ENCODE peak calls at places on chromosomes 1 and 21, in four cellular contexts. B, R, P and X are unnamed samples.
A peak's percentile ranks its signal among the peaks of the same experiment; 100 is the strongest.

GRCh38 chr1:56908619-56909340 is 54.2 kb downstream of the C8A start:
- DNase-seq in R (no peak), B (no peak), P (peak; percentile 86), X (no peak)

GRCh38 chr1:180845352-180845751 is 67.3 kb upstream of the KIAA1614 start:
- DNase-seq in B (no peak), P (no peak), R (no peak), X (no peak)

GRCh38 chr1:88175631-88176226 is 508.3 kb upstream of the PKN2 start:
- DNase-seq in P (peak; percentile 13), R (no peak), B (peak; percentile 6), X (no peak)

GRCh38 chr1:169368406-169368769 is 393 bp downstream of the BLZF1 start:
- DNase-seq in R (no peak), B (no peak), P (no peak), X (no peak)

GRCh38 chr1:187264995-187265602 is 436.4 kb downstream of the PLA2G4A start:
- DNase-seq in P (peak; percentile 72), R (no peak), B (peak; percentile 50), X (no peak)

GRCh38 chr1:107525146-107525545 is 384.3 kb downstream of the NTNG1 start:
- DNase-seq in P (no peak), R (no peak), B (no peak), X (no peak)

GRCh38 chr21:37915941-37916794 is at the start of gene KCNJ6:
- DNase-seq in B (no peak), R (no peak), P (peak; percentile 50), X (peak; percentile 49)

GRCh38 chr1:233491953-233492627 is 121.8 kb upstream of the KCNK1 start:
- DNase-seq in B (no peak), R (no peak), P (no peak), X (no peak)

GRCh38 chr1:88061106-88061829 is 622.8 kb upstream of the PKN2 start:
- DNase-seq in R (peak; percentile 15), B (peak; percentile 61), P (peak; percentile 83), X (no peak)

GRCh38 chr1:240314845-240315746 is 223.4 kb downstream of the FMN2 start:
- DNase-seq in R (no peak), B (no peak), P (no peak), X (no peak)

GRCh38 chr1:82487778-82488177 is 687.0 kb downstream of the ADGRL2 start:
- DNase-seq in P (no peak), B (no peak), R (no peak), X (no peak)

GRCh38 chr1:225253784-225254183 is 174.1 kb downstream of the LBR start:
- DNase-seq in R (no peak), B (no peak), P (peak; percentile 10), X (no peak)

GRCh38 chr1:33455537-33456301 is 16.7 kb upstream of the ZSCAN20 start:
- DNase-seq in R (peak; percentile 74), B (peak; percentile 80), P (peak; percentile 84), X (peak; percentile 47)

GRCh38 chr1:88990426-88990825 is 2.0 kb downstream of the KYAT3 start:
- DNase-seq in R (no peak), B (no peak), P (no peak), X (no peak)

GRCh38 chr1:203720253-203720652 is 44.7 kb upstream of the LAX1 start:
- DNase-seq in B (no peak), R (no peak), P (no peak), X (no peak)

GRCh38 chr1:202046748-202047708 is 36.6 kb downstream of the ELF3 start:
- DNase-seq in P (no peak), R (no peak), B (peak; percentile 68), X (no peak)

GRCh38 chr1:27221098-27221497 is 13.3 kb upstream of the WDTC1 start:
- DNase-seq in R (no peak), P (no peak), B (no peak), X (no peak)

GRCh38 chr1:62230724-62231123 is 36.1 kb downstream of the L1TD1 start:
- DNase-seq in R (no peak), B (peak; percentile 81), P (peak; percentile 6), X (no peak)

GRCh38 chr1:30195424-30196134 is 527.8 kb downstream of the MATN1 start:
- DNase-seq in B (no peak), R (no peak), P (no peak), X (no peak)

GRCh38 chr1:205569411-205570172 is 62.2 kb downstream of the ELK4 start:
- DNase-seq in P (no peak), B (no peak), R (no peak), X (no peak)

GRCh38 chr1:31733389-31734219 is 29.8 kb upstream of the COL16A1 start:
- DNase-seq in B (no peak), R (no peak), P (no peak), X (no peak)

GRCh38 chr1:54768093-54768492 is 3.8 kb upstream of the PARS2 start:
- DNase-seq in P (peak; percentile 12), B (no peak), R (no peak), X (no peak)

GRCh38 chr1:163875927-163876320 is 554.2 kb downstream of the NUF2 start:
- DNase-seq in P (peak; percentile 78), R (no peak), B (no peak), X (no peak)

GRCh38 chr1:44405041-44405803 is at the start of gene RNF220:
- DNase-seq in P (peak; percentile 76), R (peak; percentile 53), B (peak; percentile 79), X (no peak)

GRCh38 chr1:25744140-25744581 is 55.8 kb upstream of the SELENON start:
- DNase-seq in B (peak; percentile 3), R (no peak), P (peak; percentile 82), X (no peak)

GRCh38 chr1:104172243-104172681 is 422.6 kb downstream of the AMY1C start:
- DNase-seq in R (no peak), P (no peak), B (no peak), X (no peak)

GRCh38 chr21:40793057-40793456 is 53.9 kb downstream of the DSCAM start:
- DNase-seq in B (no peak), P (no peak), R (no peak), X (no peak)

GRCh38 chr1:169106921-169107672 is 607 bp downstream of the ATP1B1 start:
- DNase-seq in R (no peak), P (peak; percentile 37), B (no peak), X (no peak)

GRCh38 chr1:9366298-9366697 is 73.6 kb downstream of the SPSB1 start:
- DNase-seq in R (no peak), P (no peak), B (no peak), X (no peak)

GRCh38 chr1:200872446-200873115 is at the start of gene GPR25:
- DNase-seq in B (no peak), R (no peak), P (no peak), X (no peak)

GRCh38 chr1:105399718-105400117 is 1650.0 kb downstream of the AMY1C start:
- DNase-seq in P (no peak), R (no peak), B (no peak), X (no peak)

GRCh38 chr1:173920868-173921267 is 3.7 kb upstream of the SERPINC1 start:
- DNase-seq in P (no peak), B (no peak), R (no peak), X (no peak)

GRCh38 chr1:231278100-231278790 is 37.2 kb downstream of the GNPAT start:
- DNase-seq in R (no peak), B (no peak), P (no peak), X (no peak)

GRCh38 chr21:41388259-41388658 is 26.4 kb downstream of the MX2 start:
- DNase-seq in B (no peak), R (no peak), P (no peak), X (no peak)

GRCh38 chr21:29025328-29025713 is 853 bp downstream of the USP16 start:
- DNase-seq in R (no peak), P (peak; percentile 15), B (no peak), X (no peak)

GRCh38 chr1:24420547-24420946 is 4.9 kb downstream of the NIPAL3 start:
- DNase-seq in P (peak; percentile 39), B (no peak), R (no peak), X (no peak)

GRCh38 chr1:234656070-234656875 is 46.3 kb upstream of the IRF2BP2 start:
- DNase-seq in P (peak; percentile 44), R (no peak), B (no peak), X (no peak)

GRCh38 chr1:3863231-3863935 is 6.1 kb downstream of the DFFB start:
- DNase-seq in P (no peak), B (no peak), R (no peak), X (no peak)

GRCh38 chr1:40532844-40533424 is 1.5 kb downstream of the ZNF684 start:
- DNase-seq in B (peak; percentile 50), R (peak; percentile 57), P (peak; percentile 65), X (no peak)

GRCh38 chr1:152880907-152881306 is 2.8 kb downstream of the SMCP start:
- DNase-seq in R (peak; percentile 52), B (no peak), P (no peak), X (no peak)
- TF ChIP-seq CTCF in R (no peak), B (no peak), P (no peak), X (no peak)

DNA sequence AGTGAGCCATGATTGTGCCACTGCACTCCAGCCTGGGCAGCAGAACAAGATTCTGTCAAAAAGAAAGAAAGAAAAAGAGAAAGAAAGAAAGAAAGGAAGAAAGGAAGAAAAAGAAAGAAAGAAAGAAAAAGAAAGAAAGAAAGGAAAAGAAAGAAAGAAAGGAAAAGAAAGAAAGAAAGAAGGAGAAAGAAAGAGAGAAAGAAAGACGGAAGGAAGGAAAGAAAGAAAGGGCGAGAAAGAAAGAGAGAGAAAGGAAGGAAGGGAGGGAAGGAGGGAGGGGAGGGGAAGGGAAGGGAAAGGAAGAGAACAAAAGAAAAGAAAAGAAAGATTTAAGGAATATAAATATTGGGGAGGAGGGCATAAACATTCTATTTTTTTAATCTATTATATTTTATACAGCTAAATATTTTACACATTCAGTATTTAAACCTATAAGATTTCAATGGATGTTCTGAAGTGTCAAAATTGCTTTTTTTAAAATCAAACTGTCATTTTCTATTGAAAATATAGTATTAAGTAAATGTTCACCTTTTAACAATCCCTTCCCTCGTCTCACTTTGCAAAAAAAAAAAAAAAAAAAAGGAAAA is 6.8 kb upstream of the JAK1 start:
- DNase-seq in P (no peak), R (no peak), B (no peak), X (no peak)
- TF ChIP-seq CTCF in P (no peak), R (no peak), B (no peak), X (no peak)

DNA sequence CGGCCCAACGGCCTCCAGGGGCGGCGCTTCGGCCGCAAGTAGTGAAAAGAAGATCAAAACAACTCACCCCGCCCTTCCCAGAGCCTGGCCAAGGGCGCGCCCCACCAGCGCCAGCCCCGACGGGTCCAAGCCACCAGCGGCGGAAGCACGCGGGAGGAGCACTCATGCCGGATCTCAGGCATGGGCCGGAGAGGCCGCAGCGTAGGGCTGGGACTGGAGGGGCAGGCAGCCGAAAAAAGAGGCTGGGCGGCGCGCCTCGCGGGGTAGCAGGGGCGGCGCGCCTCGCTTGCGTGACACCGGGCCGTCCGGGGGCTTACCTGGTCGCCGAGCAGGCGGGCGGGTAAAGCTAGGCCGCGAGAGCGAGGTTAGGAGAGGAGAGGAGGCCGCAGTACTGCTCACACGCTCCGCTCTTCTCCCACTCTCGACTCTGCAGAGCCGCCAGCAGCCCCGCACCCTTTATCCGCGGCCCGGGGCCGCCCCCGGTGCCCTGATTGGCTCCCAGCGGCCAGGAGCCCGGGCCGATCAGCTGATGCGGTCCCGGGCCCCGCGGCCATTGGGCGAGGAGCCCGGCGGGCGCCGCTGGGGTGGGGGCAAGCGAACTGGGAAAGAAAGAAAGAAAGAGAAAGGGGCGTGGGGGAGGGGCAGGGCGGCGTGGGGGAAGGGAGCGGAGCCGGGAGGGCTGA is at the start of gene GLUL:
- DNase-seq in P (peak; percentile 97), R (peak; percentile 94), B (peak; percentile 68), X (peak; percentile 96)
- TF ChIP-seq CTCF in P (no peak), R (no peak), B (no peak), X (no peak)

GRCh38 chr21:24895885-24896734 is 711.2 kb downstream of the MRPL39 start:
- DNase-seq in P (peak; percentile 2), R (no peak), B (no peak), X (no peak)
- TF ChIP-seq CTCF in P (no peak), R (peak; percentile 31), B (no peak), X (peak; percentile 37)